ENCODE peak calls at places on chromosomes 4 and X, in six cellular contexts. One of them, this sample, is unnamed.

GRCh38 chr4:712093-712492 is 6.5 kb downstream of the PCGF3 start:
- DNase-seq in GM19239: no peak
- DNase-seq in HL-60: no peak
- DNase-seq in NCI-H2171 treated with DMSO at 0.1 percent for 48 hours: no peak
- DNase-seq in HTR-8/SVneo: no peak
- DNase-seq in dorsolateral prefrontal cortex: no peak
- DNase-seq in this sample: no peak

GRCh38 chr4:8639777-8640720 is 47.5 kb downstream of the CPZ start:
- DNase-seq in HL-60: no peak
- DNase-seq in GM19239: no peak
- DNase-seq in NCI-H2171 treated with DMSO at 0.1 percent for 48 hours: no peak
- DNase-seq in HTR-8/SVneo: no peak
- DNase-seq in dorsolateral prefrontal cortex: peak
- DNase-seq in this sample: no peak

GRCh38 chr4:2817701-2818350 is 24.9 kb downstream of the SH3BP2 start:
- DNase-seq in dorsolateral prefrontal cortex: no peak
- DNase-seq in HL-60: no peak
- DNase-seq in HTR-8/SVneo: no peak
- DNase-seq in NCI-H2171 treated with DMSO at 0.1 percent for 48 hours: peak
- DNase-seq in GM19239: peak
- DNase-seq in this sample: no peak

GRCh38 chr4:90113881-90114457 is 13.2 kb upstream of the CCSER1 start:
- DNase-seq in HTR-8/SVneo: no peak
- DNase-seq in NCI-H2171 treated with DMSO at 0.1 percent for 48 hours: no peak
- DNase-seq in GM19239: no peak
- DNase-seq in HL-60: no peak
- DNase-seq in dorsolateral prefrontal cortex: no peak
- DNase-seq in this sample: no peak

GRCh38 chrX:50903387-50904027 is 7.0 kb upstream of the BMP15 start:
- DNase-seq in HTR-8/SVneo: no peak
- DNase-seq in NCI-H2171 treated with DMSO at 0.1 percent for 48 hours: no peak
- DNase-seq in GM19239: peak
- DNase-seq in dorsolateral prefrontal cortex: no peak
- DNase-seq in HL-60: no peak
- DNase-seq in this sample: no peak

GRCh38 chr4:182775075-182775474 is 142.1 kb downstream of the DCTD start:
- DNase-seq in HL-60: no peak
- DNase-seq in NCI-H2171 treated with DMSO at 0.1 percent for 48 hours: no peak
- DNase-seq in dorsolateral prefrontal cortex: no peak
- DNase-seq in GM19239: no peak
- DNase-seq in HTR-8/SVneo: no peak
- DNase-seq in this sample: no peak

GRCh38 chrX:103329991-103330390 is at the start of gene TCEAL7:
- DNase-seq in NCI-H2171 treated with DMSO at 0.1 percent for 48 hours: no peak
- DNase-seq in HL-60: no peak
- DNase-seq in GM19239: no peak
- DNase-seq in dorsolateral prefrontal cortex: peak
- DNase-seq in HTR-8/SVneo: peak
- DNase-seq in this sample: peak

GRCh38 chr4:124526760-124527159 is 185.8 kb downstream of the ANKRD50 start:
- DNase-seq in dorsolateral prefrontal cortex: no peak
- DNase-seq in HTR-8/SVneo: no peak
- DNase-seq in GM19239: no peak
- DNase-seq in NCI-H2171 treated with DMSO at 0.1 percent for 48 hours: no peak
- DNase-seq in HL-60: no peak
- DNase-seq in this sample: no peak

GRCh38 chr4:95066011-95066410 is 308.3 kb downstream of the BMPR1B start:
- DNase-seq in HTR-8/SVneo: no peak
- DNase-seq in NCI-H2171 treated with DMSO at 0.1 percent for 48 hours: peak
- DNase-seq in HL-60: no peak
- DNase-seq in dorsolateral prefrontal cortex: no peak
- DNase-seq in GM19239: no peak
- DNase-seq in this sample: no peak

GRCh38 chrX:24789047-24789446 is 95.3 kb downstream of the POLA1 start:
- DNase-seq in NCI-H2171 treated with DMSO at 0.1 percent for 48 hours: no peak
- DNase-seq in GM19239: no peak
- DNase-seq in dorsolateral prefrontal cortex: no peak
- DNase-seq in HL-60: no peak
- DNase-seq in HTR-8/SVneo: no peak
- DNase-seq in this sample: no peak

GRCh38 chr4:23770011-23770410 is 119.8 kb downstream of the PPARGC1A start:
- DNase-seq in NCI-H2171 treated with DMSO at 0.1 percent for 48 hours: no peak
- DNase-seq in dorsolateral prefrontal cortex: no peak
- DNase-seq in HL-60: no peak
- DNase-seq in HTR-8/SVneo: peak
- DNase-seq in GM19239: no peak
- DNase-seq in this sample: no peak

GRCh38 chrX:2875798-2876399 is 47.2 kb downstream of the GYG2 start:
- DNase-seq in GM19239: no peak
- DNase-seq in NCI-H2171 treated with DMSO at 0.1 percent for 48 hours: no peak
- DNase-seq in HTR-8/SVneo: peak
- DNase-seq in HL-60: no peak
- DNase-seq in dorsolateral prefrontal cortex: no peak
- DNase-seq in this sample: no peak

This sample was measured in substantia nigra.